ENCODE peak calls at places on chromosomes 2 and 18, in seven cellular contexts. B is WERI-Rb-1, F is substantia nigra, M is H9, I is H1, K is Peyer's patch, W is trophoblast cell. N is an unnamed sample.

GRCh38 chr18:302097-302496 is 34.2 kb upstream of the THOC1 start:
- DNase-seq in I (no peak), B (no peak), F (no peak), K (no peak), M (no peak), W (no peak), N (no peak)

GRCh38 chr2:160266078-160266551 is 66.0 kb upstream of the ITGB6 start:
- DNase-seq in K (no peak), F (no peak), M (no peak), I (no peak), B (no peak), W (no peak), N (no peak)

GRCh38 chr2:52336951-52337350 is 1305.0 kb upstream of the NRXN1 start:
- DNase-seq in I (no peak), W (no peak), M (no peak), F (no peak), B (no peak), K (no peak), N (no peak)

GRCh38 chr2:144515694-144516416 is 4.1 kb downstream of the ZEB2 start:
- DNase-seq in M (no peak), B (no peak), K (peak), I (peak), W (no peak), F (peak), N (no peak)

GRCh38 chr18:41395695-41396094 is 559.3 kb upstream of the PIK3C3 start:
- DNase-seq in F (no peak), I (no peak), M (no peak), K (no peak), W (no peak), B (no peak), N (no peak)

GRCh38 chr2:62198237-62198633 is 2.3 kb downstream of the B3GNT2 start:
- DNase-seq in F (no peak), W (no peak), K (no peak), M (no peak), I (no peak), B (no peak), N (no peak)

GRCh38 chr2:37877457-37878315 is 47.4 kb upstream of the RMDN2 start:
- DNase-seq in B (no peak), M (no peak), W (peak), K (peak), I (no peak), F (no peak), N (no peak)

GRCh38 chr2:121798617-121799016 is 43.2 kb downstream of the TSN start:
- DNase-seq in F (no peak), B (no peak), W (no peak), I (no peak), K (no peak), M (no peak), N (no peak)

GRCh38 chr18:37450434-37451133 is 115.0 kb downstream of the CELF4 start:
- DNase-seq in K (no peak), F (no peak), B (peak), M (peak), I (peak), W (peak), N (no peak)

GRCh38 chr2:71852141-71852711 is 295.4 kb downstream of the CYP26B1 start:
- DNase-seq in K (peak), W (no peak), B (peak), F (no peak), M (peak), I (peak), N (no peak)

GRCh38 chr2:179428659-179429058 is 164.0 kb upstream of the SESTD1 start:
- DNase-seq in W (no peak), F (no peak), K (no peak), M (no peak), B (no peak), I (no peak), N (no peak)

GRCh38 chr18:12154356-12154755 is 60.7 kb downstream of the ANKRD62 start:
- DNase-seq in M (no peak), I (no peak), W (no peak), K (no peak), F (no peak), B (no peak), N (no peak)

GRCh38 chr2:47720559-47720958 is 62.4 kb upstream of the MSH6 start:
- DNase-seq in K (no peak), I (no peak), F (no peak), B (no peak), M (no peak), W (no peak), N (no peak)

GRCh38 chr2:18062892-18063291 is 184.4 kb downstream of the KCNS3 start:
- DNase-seq in K (no peak), B (no peak), M (no peak), I (no peak), F (no peak), W (no peak), N (no peak)

GRCh38 chr2:232901711-232902578 is 31.9 kb downstream of the SNORC start:
- DNase-seq in I (no peak), W (no peak), B (no peak), M (peak), K (peak), F (no peak), N (no peak)

GRCh38 chr2:201858781-201859180 is 52.4 kb downstream of the CDK15 start:
- DNase-seq in B (peak), F (no peak), K (no peak), W (no peak), I (peak), M (peak), N (no peak)

GRCh38 chr2:1802046-1802445 is 57.7 kb upstream of the PXDN start:
- DNase-seq in M (no peak), W (no peak), K (no peak), B (no peak), F (no peak), I (no peak), N (no peak)

GRCh38 chr2:201964011-201964410 is 69.6 kb upstream of the FZD7 start:
- DNase-seq in F (no peak), M (no peak), K (no peak), W (no peak), B (no peak), I (no peak), N (no peak)

GRCh38 chr2:236562434-236562833 is 7.2 kb upstream of the ACKR3 start:
- DNase-seq in B (no peak), I (no peak), M (no peak), W (peak), F (no peak), K (no peak), N (no peak)

GRCh38 chr2:68100189-68100588 is 37.4 kb upstream of the C1D start:
- DNase-seq in I (no peak), M (no peak), W (no peak), F (no peak), B (no peak), K (no peak), N (no peak)

GRCh38 chr2:26330114-26330581 is 15.8 kb upstream of the SELENOI start:
- DNase-seq in I (peak), M (peak), B (peak), W (peak), F (peak), K (peak), N (peak)

GRCh38 chr2:122019729-122020128 is 264.3 kb downstream of the TSN start:
- DNase-seq in F (peak), I (no peak), W (no peak), B (no peak), M (no peak), K (no peak), N (no peak)

GRCh38 chr2:233040174-233040530 is 7.7 kb downstream of the NEU2 start:
- DNase-seq in M (no peak), W (no peak), I (no peak), F (no peak), B (no peak), K (no peak), N (no peak)

GRCh38 chr18:27184115-27185024 is 738 bp downstream of the CHST9 start:
- DNase-seq in K (no peak), F (no peak), W (no peak), M (peak), I (peak), B (peak), N (no peak)

GRCh38 chr2:205527801-205528200 is 154.5 kb upstream of the NRP2 start:
- DNase-seq in I (no peak), F (no peak), K (no peak), W (no peak), M (no peak), B (no peak), N (no peak)

GRCh38 chr2:98656800-98657199 is 48.4 kb downstream of the UNC50 start:
- DNase-seq in K (peak), I (no peak), F (no peak), M (no peak), W (no peak), B (no peak), N (no peak)

GRCh38 chr2:168851674-168852320 is 38.4 kb downstream of the SPC25 start:
- DNase-seq in F (no peak), B (no peak), M (no peak), W (peak), I (no peak), K (peak), N (peak)

GRCh38 chr2:104431701-104432121 is 422.2 kb upstream of the POU3F3 start:
- DNase-seq in B (no peak), M (no peak), W (no peak), K (no peak), I (no peak), F (no peak), N (no peak)

GRCh38 chr18:27863780-27864430 is 313.0 kb downstream of the CDH2 start:
- DNase-seq in K (no peak), I (no peak), F (no peak), M (no peak), B (peak), W (no peak), N (no peak)

GRCh38 chr2:45636013-45636412 is 15.5 kb upstream of the PRKCE start:
- DNase-seq in I (no peak), W (no peak), M (no peak), K (no peak), B (no peak), F (no peak), N (no peak)

GRCh38 chr2:70750320-70750719 is 17.7 kb downstream of the ADD2 start:
- DNase-seq in F (no peak), K (no peak), I (no peak), W (no peak), B (no peak), M (no peak), N (no peak)

GRCh38 chr2:109246616-109247015 is 117.6 kb downstream of the SH3RF3 start:
- DNase-seq in B (no peak), K (no peak), W (no peak), I (no peak), F (no peak), M (no peak), N (no peak)

GRCh38 chr2:241496003-241496707 is 12.2 kb downstream of the STK25 start:
- DNase-seq in F (no peak), M (no peak), W (no peak), I (no peak), K (no peak), B (no peak), N (no peak)

GRCh38 chr18:9975658-9976057 is 61.8 kb downstream of the VAPA start:
- DNase-seq in F (no peak), K (no peak), W (no peak), M (no peak), I (no peak), B (no peak), N (no peak)

GRCh38 chr2:176774768-176775453 is 437.7 kb upstream of the HNRNPA3 start:
- DNase-seq in W (no peak), I (no peak), F (no peak), M (no peak), B (no peak), K (no peak), N (no peak)

GRCh38 chr18:51610481-51610880 is 413.0 kb upstream of the MEX3C start:
- DNase-seq in F (no peak), W (no peak), B (no peak), I (no peak), M (no peak), K (no peak), N (no peak)

GRCh38 chr2:15553519-15553918 is 7.6 kb downstream of the NBAS start:
- DNase-seq in W (no peak), K (no peak), F (no peak), B (no peak), M (no peak), I (no peak), N (no peak)

GRCh38 chr2:147623328-147623727 is 221.5 kb upstream of the ACVR2A start:
- DNase-seq in B (no peak), F (no peak), K (no peak), W (no peak), M (no peak), I (no peak), N (no peak)

GRCh38 chr2:68230246-68231060 is 21.9 kb downstream of the PPP3R1 start:
- DNase-seq in B (no peak), I (no peak), M (no peak), F (no peak), K (no peak), W (no peak), N (no peak)

GRCh38 chr2:226478121-226478809 is 321.4 kb downstream of the IRS1 start:
- DNase-seq in F (peak), K (peak), W (peak), B (no peak), I (no peak), M (peak), N (no peak)

DNA sequence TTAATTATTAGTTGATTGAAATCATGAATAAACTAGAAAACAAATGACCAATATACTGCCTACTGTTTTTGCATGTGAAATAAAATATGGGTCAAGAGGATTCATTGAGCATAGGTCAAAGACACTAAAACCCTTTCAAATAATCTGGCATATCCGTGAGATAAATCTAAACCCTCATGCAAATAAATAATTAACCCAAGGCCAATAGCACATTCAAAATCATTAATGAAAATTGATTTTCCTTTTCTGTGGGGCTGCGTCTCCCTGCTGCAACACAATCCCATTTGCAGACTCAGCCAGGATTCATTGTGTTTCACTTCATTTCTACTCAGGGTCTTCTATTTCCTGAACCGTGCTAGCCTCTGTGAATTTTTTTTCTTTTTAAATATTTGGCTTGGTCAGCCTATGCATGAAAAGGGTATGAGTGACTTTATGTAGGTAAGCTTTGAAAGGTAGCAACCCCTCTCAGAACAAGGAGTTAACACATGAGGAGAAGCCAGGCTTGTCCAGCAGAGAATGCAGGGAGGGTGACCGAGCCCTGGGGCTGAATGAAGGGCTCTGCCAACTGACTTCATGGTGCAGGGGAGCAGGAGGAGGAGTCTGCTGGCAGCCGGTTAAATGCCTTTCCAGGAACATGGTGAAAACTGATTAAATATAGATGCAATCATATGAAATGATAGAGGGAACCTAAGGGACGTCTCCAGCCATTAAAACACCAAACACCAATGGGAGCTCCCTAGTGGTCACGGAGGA is 10.3 kb upstream of the CTAGE1 start:
- DNase-seq in M (no peak), I (no peak), B (no peak), K (no peak), F (no peak), W (no peak), N (peak)
- H3K27ac ChIP-seq in M (no peak), I (no peak), B (no peak), K (no peak), F (no peak), W (no peak), N (no peak)

DNA sequence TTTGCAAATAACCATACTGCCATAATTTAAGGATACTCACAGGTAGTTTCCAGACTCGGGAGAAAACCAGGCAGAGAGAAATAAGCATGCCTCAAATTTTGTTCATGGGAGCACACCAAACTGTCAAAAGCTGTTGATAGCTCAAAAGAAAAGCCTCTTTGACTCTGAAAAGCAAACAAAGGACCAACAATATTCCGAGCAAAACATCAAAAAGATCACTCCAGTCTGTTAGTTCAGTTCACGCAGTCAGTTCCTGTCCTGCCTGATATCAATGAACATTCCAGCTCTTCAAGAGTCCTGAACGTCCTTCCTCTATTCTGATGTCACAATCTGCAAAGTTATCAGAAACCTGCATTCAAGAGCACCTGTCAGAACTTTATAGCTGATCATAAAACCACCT is 78.7 kb downstream of the RRM2 start:
- DNase-seq in M (no peak), F (no peak), W (no peak), K (no peak), B (no peak), I (no peak), N (no peak)
- H3K27ac ChIP-seq in M (no peak), F (no peak), W (no peak), K (no peak), B (no peak), I (no peak), N (no peak)

GRCh38 chr18:3753116-3753515 is 303.1 kb downstream of the TGIF1 start:
- DNase-seq in F (no peak), K (no peak), M (no peak), B (no peak), I (no peak), W (no peak), N (no peak)

GRCh38 chr18:3757361-3757760 is 307.4 kb downstream of the TGIF1 start:
- DNase-seq in W (no peak), F (no peak), M (no peak), I (no peak), K (no peak), B (no peak), N (no peak)

GRCh38 chr18:3759099-3759498 is 309.1 kb downstream of the TGIF1 start:
- DNase-seq in F (no peak), W (no peak), K (no peak), I (no peak), M (no peak), B (no peak), N (no peak)

GRCh38 chr18:3761266-3761665 is 311.3 kb downstream of the TGIF1 start:
- DNase-seq in W (no peak), I (no peak), M (no peak), F (no peak), K (no peak), B (no peak), N (no peak)

DNA sequence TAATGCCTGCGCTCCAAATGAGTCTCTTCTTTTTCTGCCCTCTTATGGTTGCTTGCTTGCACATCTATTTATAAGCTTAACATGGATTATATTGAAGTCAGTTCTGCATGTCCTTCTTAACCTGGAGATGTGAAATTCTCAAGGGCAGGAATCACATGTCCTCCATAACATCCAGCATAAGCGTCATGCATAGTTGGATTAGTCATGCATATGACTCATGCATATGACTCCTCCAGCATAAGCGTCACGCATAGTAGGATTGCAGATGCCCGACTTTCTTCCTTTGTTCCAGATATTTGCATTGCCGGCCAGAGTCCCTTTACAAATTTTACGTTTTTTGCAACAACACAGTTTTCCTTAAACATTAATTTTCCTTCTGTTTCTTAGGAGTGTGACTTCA is 308.6 kb downstream of the TGIF1 start:
- DNase-seq in W (peak), B (no peak), F (no peak), M (no peak), K (no peak), I (no peak), N (no peak)
- H3K27ac ChIP-seq in W (no peak), B (no peak), F (no peak), M (no peak), K (no peak), I (no peak), N (no peak)

GRCh38 chr2:134448650-134449049 is 194.8 kb downstream of the MGAT5 start:
- DNase-seq in W (no peak), F (no peak), I (no peak), M (no peak), K (peak), B (no peak), N (no peak)
- H3K27ac ChIP-seq in W (no peak), F (no peak), I (no peak), M (no peak), K (no peak), B (no peak), N (no peak)

DNA sequence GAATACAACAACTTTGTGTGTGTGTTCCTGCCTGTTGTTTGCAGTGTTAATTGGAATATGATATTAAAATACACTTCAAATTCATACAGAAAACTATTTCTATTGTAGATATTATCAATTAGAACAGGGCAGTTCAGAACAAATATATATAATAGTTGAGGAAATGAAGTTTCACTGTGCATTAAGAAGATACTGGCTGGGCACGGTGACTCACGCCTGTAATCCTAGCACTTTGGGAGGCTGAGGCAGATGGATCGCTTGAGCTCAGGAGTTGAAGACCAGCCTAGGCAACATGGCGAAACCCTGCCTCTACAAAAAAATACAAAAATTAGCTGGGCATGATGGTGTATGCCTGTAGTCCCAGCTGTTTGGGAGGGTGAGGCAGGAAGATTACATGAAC is 79.3 kb downstream of the ASAP2 start:
- DNase-seq in K (no peak), B (no peak), W (no peak), F (no peak), I (no peak), M (no peak), N (no peak)
- H3K27ac ChIP-seq in K (no peak), B (no peak), W (no peak), F (no peak), I (no peak), M (no peak), N (no peak)

GRCh38 chr2:85712261-85712660 is 18.1 kb downstream of the GNLY start:
- DNase-seq in M (no peak), W (no peak), B (no peak), F (peak), I (no peak), K (no peak), N (no peak)
- H3K27ac ChIP-seq in M (no peak), W (no peak), B (no peak), F (peak), I (no peak), K (no peak), N (peak)

GRCh38 chr2:239309398-239310245 is 91.2 kb downstream of the HDAC4 start:
- DNase-seq in W (no peak), K (no peak), I (peak), F (no peak), M (peak), B (no peak), N (no peak)

GRCh38 chr2:239310401-239311061 is 90.3 kb downstream of the HDAC4 start:
- DNase-seq in W (no peak), K (peak), F (no peak), M (peak), I (peak), B (no peak), N (no peak)

GRCh38 chr2:239307221-239307569 is 93.6 kb downstream of the HDAC4 start:
- DNase-seq in K (peak), B (no peak), I (no peak), F (no peak), W (no peak), M (no peak), N (no peak)

GRCh38 chr2:239307921-239308620 is 92.7 kb downstream of the HDAC4 start:
- DNase-seq in I (no peak), K (peak), B (no peak), M (peak), F (no peak), W (no peak), N (no peak)

GRCh38 chr2:239308696-239309397 is 92.0 kb downstream of the HDAC4 start:
- DNase-seq in M (peak), K (peak), B (no peak), F (no peak), W (no peak), I (peak), N (no peak)
- H3K27ac ChIP-seq in M (no peak), K (peak), B (no peak), F (peak), W (no peak), I (no peak), N (peak)